ENCODE peak calls at places on chromosomes 16 and 17, in four cellular contexts. J is B cell; M is stimulated activated CD4-positive, alpha-beta T cell treated with anti-CD3 and anti-CD28 coated beads, Interleukin-4, amount 100 ng/mL, for 48 hours; T is progenitor cell of endocrine pancreas. O is an unnamed sample.

GRCh38 chr17:73478768-73479424 is 165.3 kb downstream of the SDK2 start:
- DNase-seq in M (no peak), J (no peak), T (no peak), O (no peak)

GRCh38 chr17:56432443-56432842 is 161.1 kb upstream of the NOG start:
- DNase-seq in T (no peak), J (no peak), M (no peak), O (no peak)

GRCh38 chr17:82687375-82687861 is 11.1 kb downstream of the RAB40B start:
- DNase-seq in J (no peak), M (no peak), T (no peak), O (no peak)

GRCh38 chr17:7836596-7837374 is 2.8 kb downstream of the KDM6B start:
- DNase-seq in M (peak; percentile 66), J (peak; percentile 24), T (peak; percentile 93), O (peak; percentile 98)

GRCh38 chr16:13997933-13998332 is 73.2 kb upstream of the MRTFB start:
- DNase-seq in J (peak; percentile 45), M (no peak), T (no peak), O (peak; percentile 65)

GRCh38 chr17:82103588-82104451 is 5.8 kb upstream of the FASN start:
- DNase-seq in T (peak; percentile 43), J (no peak), M (no peak), O (no peak)

GRCh38 chr16:30747331-30747730 is 894 bp upstream of the PHKG2 start:
- DNase-seq in M (no peak), J (no peak), T (no peak), O (no peak)

GRCh38 chr17:3845361-3845753 is 689 bp downstream of the NCBP3 start:
- DNase-seq in M (peak; percentile 22), J (no peak), T (no peak), O (no peak)

GRCh38 chr17:75979705-75980187 is 706 bp downstream of the TEN1 start:
- DNase-seq in J (no peak), M (no peak), T (no peak), O (no peak)

GRCh38 chr17:48093341-48094045 is 7.8 kb downstream of the CBX1 start:
- DNase-seq in J (no peak), T (no peak), M (no peak), O (no peak)

GRCh38 chr17:38350035-38350434 is 1.6 kb upstream of the SOCS7 start:
- DNase-seq in T (no peak), J (no peak), M (no peak), O (no peak)

GRCh38 chr17:81398170-81398854 is 3.1 kb downstream of the BAHCC1 start:
- DNase-seq in T (peak; percentile 40), M (no peak), J (peak; percentile 63), O (peak; percentile 25)

GRCh38 chr16:15781650-15782049 is 75.2 kb downstream of the MYH11 start:
- DNase-seq in J (no peak), M (no peak), T (no peak), O (no peak)

GRCh38 chr17:46003907-46004748 is 5.1 kb downstream of the STH start:
- DNase-seq in J (no peak), M (no peak), T (no peak), O (peak; percentile 37)

GRCh38 chr16:27315333-27316037 is 1.7 kb downstream of the IL4R start:
- DNase-seq in T (no peak), M (peak; percentile 57), J (peak; percentile 60), O (no peak)

GRCh38 chr17:73013816-73014663 is 78.4 kb downstream of the SLC39A11 start:
- DNase-seq in M (no peak), T (no peak), J (no peak), O (no peak)

GRCh38 chr16:57358527-57359095 is at the start of gene CCL22:
- DNase-seq in J (no peak), T (no peak), M (no peak), O (no peak)

GRCh38 chr17:78337244-78338109 is 22.4 kb downstream of the SOCS3 start:
- DNase-seq in T (no peak), J (peak; percentile 85), M (no peak), O (no peak)

GRCh38 chr17:21282231-21282630 is 2.3 kb upstream of the MAP2K3 start:
- DNase-seq in T (no peak), J (no peak), M (no peak), O (no peak)

GRCh38 chr16:49342336-49343265 is 31.0 kb upstream of the C16orf78 start:
- DNase-seq in T (no peak), J (no peak), M (no peak), O (no peak)

GRCh38 chr16:50182441-50182840 is 29.3 kb downstream of the TENT4B start:
- DNase-seq in T (no peak), M (no peak), J (no peak), O (no peak)

O was measured in DMS79 treated with DMSO at 0.1 percent for 48 hours.